ENCODE peak calls at places on chromosomes 3 and 15, in nine cellular contexts. W is progenitor cell of endocrine pancreas, O is IMR-90, Y is heart left ventricle, C is esophagus squamous epithelium, P is psoas muscle, A is breast epithelium, K is left ventricle myocardium inferior, J is GM20000. X is an unnamed sample.

GRCh38 chr15:57090460-57090859 is 172.0 kb downstream of the TCF12 start:
- DNase-seq in W (no peak), O (no peak), Y (no peak), C (no peak), P (no peak), A (no peak), K (no peak), J (no peak), X (no peak)

GRCh38 chr3:97823081-97823480 is 1.3 kb downstream of the CRYBG3 start:
- DNase-seq in W (no peak), O (no peak), Y (no peak), C (no peak), P (no peak), A (no peak), K (no peak), J (no peak), X (no peak)

GRCh38 chr3:177633671-177634207 is 436.5 kb upstream of the TBL1XR1 start:
- DNase-seq in W (no peak), O (peak; percentile 89), Y (no peak), C (no peak), P (no peak), A (no peak), K (no peak), J (no peak), X (no peak)

GRCh38 chr3:177595789-177596188 is 398.5 kb upstream of the TBL1XR1 start:
- DNase-seq in W (no peak), O (peak; percentile 93), Y (no peak), C (no peak), P (no peak), A (no peak), K (no peak), J (no peak), X (no peak)

GRCh38 chr15:101088788-101089578 is 162.9 kb downstream of the CHSY1 start:
- DNase-seq in W (peak; percentile 69), O (no peak), Y (peak; percentile 76), C (no peak), P (peak; percentile 87), A (peak; percentile 41), K (peak; percentile 75), J (peak; percentile 92), X (peak; percentile 89)

GRCh38 chr3:139084176-139084575 is 39.5 kb upstream of the PRR23C start:
- DNase-seq in W (no peak), O (no peak), Y (no peak), C (no peak), P (no peak), A (no peak), K (no peak), J (no peak), X (no peak)

GRCh38 chr3:117563063-117563462 is 853.5 kb downstream of the TUSC7 start:
- DNase-seq in W (no peak), O (peak; percentile 71), Y (no peak), C (no peak), P (no peak), A (no peak), K (no peak), J (no peak), X (no peak)

GRCh38 chr3:133769536-133769935 is 23.3 kb downstream of the TF start:
- DNase-seq in W (no peak), O (no peak), Y (no peak), C (no peak), P (no peak), A (no peak), K (no peak), J (no peak), X (no peak)

GRCh38 chr3:89841041-89841440 is 733.6 kb downstream of the EPHA3 start:
- DNase-seq in W (no peak), O (peak; percentile 16), Y (no peak), C (no peak), P (no peak), A (no peak), K (no peak), J (no peak), X (no peak)

GRCh38 chr3:142976621-142977398 is 13.3 kb upstream of the PAQR9 start:
- DNase-seq in W (no peak), O (peak; percentile 96), Y (peak; percentile 93), C (no peak), P (peak; percentile 90), A (peak; percentile 28), K (peak; percentile 90), J (no peak), X (no peak)

GRCh38 chr3:122988507-122988906 is 39.1 kb downstream of the SEMA5B start:
- DNase-seq in W (no peak), O (no peak), Y (peak; percentile 75), C (no peak), P (no peak), A (no peak), K (peak; percentile 36), J (no peak), X (no peak)

GRCh38 chr3:38652934-38653333 is 3.4 kb upstream of the SCN5A start:
- DNase-seq in W (no peak), O (no peak), Y (no peak), C (no peak), P (no peak), A (no peak), K (no peak), J (no peak), X (no peak)

GRCh38 chr3:38658886-38659285 is 9.4 kb upstream of the SCN5A start:
- DNase-seq in W (no peak), O (no peak), Y (no peak), C (no peak), P (no peak), A (no peak), K (no peak), J (no peak), X (no peak)

GRCh38 chr3:38653685-38654537 is 4.4 kb upstream of the SCN5A start:
- DNase-seq in W (no peak), O (no peak), Y (no peak), C (no peak), P (no peak), A (no peak), K (no peak), J (no peak), X (no peak)

GRCh38 chr3:38657369-38657768 is 7.9 kb upstream of the SCN5A start:
- DNase-seq in W (no peak), O (no peak), Y (no peak), C (no peak), P (no peak), A (no peak), K (no peak), J (no peak), X (no peak)

GRCh38 chr3:38655708-38656300 is 6.3 kb upstream of the SCN5A start:
- DNase-seq in W (no peak), O (peak; percentile 51), Y (no peak), C (no peak), P (no peak), A (no peak), K (no peak), J (no peak), X (no peak)
- TF ChIP-seq CTCF in W (peak; percentile 62), O (peak; percentile 59), Y (peak; percentile 30), C (peak; percentile 29), P (peak; percentile 39), A (peak; percentile 11), K (peak; percentile 60), J (peak; percentile 19), X (peak; percentile 56)

GRCh38 chr15:75052972-75053747 is 29.8 kb downstream of the PPCDC start:
- DNase-seq in W (no peak), O (no peak), Y (no peak), C (no peak), P (no peak), A (no peak), K (no peak), J (no peak), X (no peak)
- TF ChIP-seq CTCF in W (no peak), O (no peak), Y (no peak), C (no peak), P (no peak), A (no peak), K (no peak), J (no peak), X (no peak)

DNA sequence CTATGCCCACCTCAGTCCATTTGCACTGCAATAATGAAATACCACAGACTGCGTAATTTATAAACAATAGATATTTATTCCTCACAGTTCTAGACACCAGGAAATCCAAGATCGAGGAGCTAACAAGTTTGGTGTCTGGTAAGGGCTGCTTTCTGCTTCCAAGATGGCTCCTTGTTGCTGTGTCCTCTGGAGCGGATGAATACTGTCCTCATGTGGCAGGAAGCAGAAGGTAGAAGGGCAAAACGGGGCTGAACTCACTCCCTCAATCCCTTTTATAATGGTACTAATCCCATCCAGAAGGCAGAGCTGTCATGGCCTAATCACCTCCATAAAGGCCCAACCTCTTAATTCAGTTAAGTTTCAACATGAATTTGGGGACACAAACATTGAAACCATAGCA is 75.3 kb downstream of the P2RY1 start:
- DNase-seq in W (no peak), O (no peak), Y (no peak), C (no peak), P (no peak), A (no peak), K (no peak), J (no peak), X (no peak)
- TF ChIP-seq CTCF in W (no peak), O (no peak), Y (no peak), C (peak; percentile 15), P (no peak), A (no peak), K (no peak), J (no peak), X (no peak)

GRCh38 chr3:66473637-66474036 is 27.2 kb downstream of the LRIG1 start:
- DNase-seq in W (no peak), O (peak; percentile 86), Y (no peak), C (no peak), P (no peak), A (no peak), K (no peak), J (no peak), X (no peak)

GRCh38 chr3:66470956-66471686 is 29.7 kb downstream of the LRIG1 start:
- DNase-seq in W (no peak), O (no peak), Y (no peak), C (no peak), P (no peak), A (no peak), K (no peak), J (no peak), X (no peak)

GRCh38 chr3:66472313-66473134 is 28.3 kb downstream of the LRIG1 start:
- DNase-seq in W (no peak), O (peak; percentile 88), Y (no peak), C (no peak), P (no peak), A (no peak), K (no peak), J (peak; percentile 48), X (no peak)

GRCh38 chr3:66475386-66476020 is 25.3 kb downstream of the LRIG1 start:
- DNase-seq in W (no peak), O (no peak), Y (no peak), C (no peak), P (no peak), A (no peak), K (no peak), J (no peak), X (no peak)

GRCh38 chr3:66473181-66473580 is 27.6 kb downstream of the LRIG1 start:
- DNase-seq in W (no peak), O (peak; percentile 58), Y (no peak), C (no peak), P (no peak), A (no peak), K (no peak), J (no peak), X (no peak)
- TF ChIP-seq CTCF in W (no peak), O (no peak), Y (no peak), C (no peak), P (no peak), A (no peak), K (no peak), J (no peak), X (no peak)